ENCODE peak calls at places on chromosomes 6 and 20, in seven cellular contexts. One of them, this sample, is unnamed.
A peak's percentile ranks its signal among the peaks of the same experiment; 100 is the strongest.

GRCh38 chr6:150252714-150253444 is 110.0 kb downstream of the PPP1R14C start:
- DNase-seq in psoas muscle: no peak
- DNase-seq in hepatocyte: peak; percentile 37
- DNase-seq in IMR-90: peak; percentile 26
- DNase-seq in fibroblast of lung: peak; percentile 63
- DNase-seq in left lung: no peak
- DNase-seq in right cardiac atrium: no peak
- DNase-seq in this sample: no peak

GRCh38 chr6:30463651-30464618 is 25.4 kb upstream of the HLA-E start:
- DNase-seq in psoas muscle: peak; percentile 62
- DNase-seq in hepatocyte: no peak
- DNase-seq in IMR-90: peak; percentile 50
- DNase-seq in fibroblast of lung: peak; percentile 54
- DNase-seq in left lung: peak; percentile 93
- DNase-seq in right cardiac atrium: peak; percentile 47
- DNase-seq in this sample: peak; percentile 70

GRCh38 chr6:163355471-163355991 is 59.0 kb upstream of the QKI start:
- DNase-seq in psoas muscle: peak; percentile 79
- DNase-seq in hepatocyte: no peak
- DNase-seq in IMR-90: peak; percentile 67
- DNase-seq in fibroblast of lung: peak; percentile 87
- DNase-seq in left lung: peak; percentile 85
- DNase-seq in right cardiac atrium: peak; percentile 78
- DNase-seq in this sample: peak; percentile 82

GRCh38 chr6:160036331-160036695 is 67.4 kb downstream of the IGF2R start:
- DNase-seq in psoas muscle: peak; percentile 67
- DNase-seq in hepatocyte: no peak
- DNase-seq in IMR-90: no peak
- DNase-seq in fibroblast of lung: no peak
- DNase-seq in left lung: no peak
- DNase-seq in right cardiac atrium: no peak
- DNase-seq in this sample: no peak

GRCh38 chr6:51021171-51021570 is 202.5 kb downstream of the TFAP2B start:
- DNase-seq in psoas muscle: no peak
- DNase-seq in hepatocyte: no peak
- DNase-seq in IMR-90: no peak
- DNase-seq in fibroblast of lung: no peak
- DNase-seq in left lung: no peak
- DNase-seq in right cardiac atrium: no peak
- DNase-seq in this sample: no peak

GRCh38 chr6:16102208-16102607 is 26.7 kb upstream of the MYLIP start:
- DNase-seq in psoas muscle: no peak
- DNase-seq in hepatocyte: no peak
- DNase-seq in IMR-90: no peak
- DNase-seq in fibroblast of lung: no peak
- DNase-seq in left lung: no peak
- DNase-seq in right cardiac atrium: no peak
- DNase-seq in this sample: no peak

GRCh38 chr6:67431076-67431475 is 1204.0 kb upstream of the ADGRB3 start:
- DNase-seq in psoas muscle: no peak
- DNase-seq in hepatocyte: no peak
- DNase-seq in IMR-90: no peak
- DNase-seq in fibroblast of lung: no peak
- DNase-seq in left lung: no peak
- DNase-seq in right cardiac atrium: no peak
- DNase-seq in this sample: no peak

GRCh38 chr20:914727-915498 is 1.2 kb downstream of the ANGPT4 start:
- DNase-seq in psoas muscle: no peak
- DNase-seq in hepatocyte: no peak
- DNase-seq in IMR-90: no peak
- DNase-seq in fibroblast of lung: no peak
- DNase-seq in left lung: no peak
- DNase-seq in right cardiac atrium: no peak
- DNase-seq in this sample: no peak

GRCh38 chr20:24102290-24102689 is 113.7 kb upstream of the GGTLC1 start:
- DNase-seq in psoas muscle: no peak
- DNase-seq in hepatocyte: no peak
- DNase-seq in IMR-90: no peak
- DNase-seq in fibroblast of lung: no peak
- DNase-seq in left lung: no peak
- DNase-seq in right cardiac atrium: no peak
- DNase-seq in this sample: no peak

GRCh38 chr6:75261299-75261698 is 17.7 kb upstream of the COX7A2 start:
- DNase-seq in psoas muscle: no peak
- DNase-seq in hepatocyte: no peak
- DNase-seq in IMR-90: no peak
- DNase-seq in fibroblast of lung: no peak
- DNase-seq in left lung: no peak
- DNase-seq in right cardiac atrium: no peak
- DNase-seq in this sample: no peak

GRCh38 chr20:9741996-9742395 is 96.9 kb downstream of the PAK5 start:
- DNase-seq in psoas muscle: no peak
- DNase-seq in hepatocyte: no peak
- DNase-seq in IMR-90: no peak
- DNase-seq in fibroblast of lung: no peak
- DNase-seq in left lung: no peak
- DNase-seq in right cardiac atrium: no peak
- DNase-seq in this sample: no peak

GRCh38 chr20:63539092-63539430 is 1.9 kb upstream of the PTK6 start:
- DNase-seq in psoas muscle: no peak
- DNase-seq in hepatocyte: no peak
- DNase-seq in IMR-90: no peak
- DNase-seq in fibroblast of lung: no peak
- DNase-seq in left lung: no peak
- DNase-seq in right cardiac atrium: no peak
- DNase-seq in this sample: no peak

GRCh38 chr20:16486532-16486931 is 86.7 kb downstream of the KIF16B start:
- DNase-seq in psoas muscle: no peak
- DNase-seq in hepatocyte: no peak
- DNase-seq in IMR-90: no peak
- DNase-seq in fibroblast of lung: no peak
- DNase-seq in left lung: no peak
- DNase-seq in right cardiac atrium: no peak
- DNase-seq in this sample: no peak

GRCh38 chr20:54438166-54438565 is 37.2 kb upstream of the DOK5 start:
- DNase-seq in psoas muscle: no peak
- DNase-seq in hepatocyte: no peak
- DNase-seq in IMR-90: no peak
- DNase-seq in fibroblast of lung: no peak
- DNase-seq in left lung: no peak
- DNase-seq in right cardiac atrium: no peak
- DNase-seq in this sample: no peak

GRCh38 chr6:11486051-11486450 is 51.5 kb upstream of the TMEM170B start:
- DNase-seq in psoas muscle: no peak
- DNase-seq in hepatocyte: no peak
- DNase-seq in IMR-90: no peak
- DNase-seq in fibroblast of lung: peak; percentile 66
- DNase-seq in left lung: no peak
- DNase-seq in right cardiac atrium: no peak
- DNase-seq in this sample: no peak

DNA sequence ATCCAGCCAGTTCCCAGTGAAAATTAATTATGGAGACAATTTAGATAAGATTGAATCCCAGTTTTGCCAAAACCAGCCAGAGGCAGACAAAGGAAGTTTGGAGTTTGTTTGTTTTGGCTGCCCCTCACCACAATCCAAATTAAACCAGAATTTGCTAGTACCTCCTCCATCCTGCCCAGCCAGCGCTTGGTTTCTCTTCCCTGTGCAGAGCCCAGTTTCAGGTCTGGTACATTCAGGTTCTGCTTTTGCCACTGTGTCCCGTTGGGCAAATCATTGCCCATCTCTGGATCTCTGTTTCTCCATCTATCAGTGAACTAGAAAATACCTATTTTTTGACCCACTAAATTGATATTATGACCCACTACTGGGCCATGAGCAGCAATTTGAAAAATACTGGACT is 26.4 kb downstream of the FOXP4 start:
- DNase-seq in psoas muscle: no peak
- DNase-seq in hepatocyte: no peak
- DNase-seq in IMR-90: no peak
- DNase-seq in fibroblast of lung: no peak
- DNase-seq in left lung: no peak
- DNase-seq in right cardiac atrium: no peak
- DNase-seq in this sample: no peak
- H3K4me1 ChIP-seq in psoas muscle: peaks cover 10% of the 10 kb centered on the region
- H3K4me1 ChIP-seq in hepatocyte: peaks cover 64% of the 10 kb centered on the region
- H3K4me1 ChIP-seq in IMR-90: peaks cover 11% of the 10 kb centered on the region
- H3K4me1 ChIP-seq in fibroblast of lung: no peaks in the 10 kb centered on the region
- H3K4me1 ChIP-seq in left lung: peaks cover 18% of the 10 kb centered on the region
- H3K4me1 ChIP-seq in right cardiac atrium: peaks cover 19% of the 10 kb centered on the region
- H3K4me1 ChIP-seq in this sample: no peaks in the 10 kb centered on the region

GRCh38 chr6:144266091-144266649 is 19.0 kb upstream of the UTRN start:
- DNase-seq in psoas muscle: peak; percentile 82
- DNase-seq in hepatocyte: peak; percentile 40
- DNase-seq in IMR-90: peak; percentile 76
- DNase-seq in fibroblast of lung: peak; percentile 87
- DNase-seq in left lung: no peak
- DNase-seq in right cardiac atrium: peak; percentile 67
- DNase-seq in this sample: peak; percentile 78

GRCh38 chr6:144264270-144265060 is 20.7 kb upstream of the UTRN start:
- DNase-seq in psoas muscle: no peak
- DNase-seq in hepatocyte: peak; percentile 80
- DNase-seq in IMR-90: peak; percentile 90
- DNase-seq in fibroblast of lung: peak; percentile 95
- DNase-seq in left lung: no peak
- DNase-seq in right cardiac atrium: no peak
- DNase-seq in this sample: peak; percentile 59

GRCh38 chr6:144265061-144265357 is 20.1 kb upstream of the UTRN start:
- DNase-seq in psoas muscle: no peak
- DNase-seq in hepatocyte: peak; percentile 28
- DNase-seq in IMR-90: peak; percentile 35
- DNase-seq in fibroblast of lung: peak; percentile 83
- DNase-seq in left lung: no peak
- DNase-seq in right cardiac atrium: no peak
- DNase-seq in this sample: no peak

GRCh38 chr6:144263786-144264185 is 21.3 kb upstream of the UTRN start:
- DNase-seq in psoas muscle: no peak
- DNase-seq in hepatocyte: no peak
- DNase-seq in IMR-90: peak; percentile 38
- DNase-seq in fibroblast of lung: peak; percentile 56
- DNase-seq in left lung: no peak
- DNase-seq in right cardiac atrium: no peak
- DNase-seq in this sample: no peak

DNA sequence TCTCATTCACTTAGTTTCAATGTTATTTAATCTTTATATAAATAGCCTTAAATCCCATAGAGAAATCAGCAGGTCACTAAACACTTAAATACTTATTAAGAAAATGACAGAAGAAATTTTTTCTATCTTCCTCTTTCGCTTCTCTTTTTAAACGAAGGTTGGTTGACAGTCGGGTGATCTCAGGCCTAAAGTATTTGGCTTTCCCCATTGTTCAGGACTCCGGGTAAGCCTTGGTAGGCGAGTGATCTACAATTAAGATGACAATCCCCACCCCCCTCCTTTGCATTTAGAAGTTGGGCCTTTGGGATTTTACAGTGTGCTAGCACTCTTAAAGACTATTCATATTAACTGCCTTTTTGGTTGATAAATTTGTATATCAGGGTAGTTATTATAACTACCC is 19.7 kb upstream of the UTRN start:
- DNase-seq in psoas muscle: no peak
- DNase-seq in hepatocyte: peak; percentile 34
- DNase-seq in IMR-90: peak; percentile 61
- DNase-seq in fibroblast of lung: peak; percentile 90
- DNase-seq in left lung: no peak
- DNase-seq in right cardiac atrium: no peak
- DNase-seq in this sample: no peak
- H3K4me3 ChIP-seq in psoas muscle: peak overlapping the region; percentile 9
- H3K4me3 ChIP-seq in hepatocyte: no peak overlapping the region
- H3K4me3 ChIP-seq in IMR-90: no peak overlapping the region
- H3K4me3 ChIP-seq in fibroblast of lung: no peak overlapping the region
- H3K4me3 ChIP-seq in left lung: no peak overlapping the region
- H3K4me3 ChIP-seq in right cardiac atrium: no peak overlapping the region
- H3K4me3 ChIP-seq in this sample: no peak overlapping the region

GRCh38 chr20:40933758-40934157 is 94.9 kb upstream of the TOP1 start:
- DNase-seq in psoas muscle: no peak
- DNase-seq in hepatocyte: no peak
- DNase-seq in IMR-90: no peak
- DNase-seq in fibroblast of lung: no peak
- DNase-seq in left lung: no peak
- DNase-seq in right cardiac atrium: no peak
- DNase-seq in this sample: no peak

GRCh38 chr20:40939667-40940066 is 89.0 kb upstream of the TOP1 start:
- DNase-seq in psoas muscle: no peak
- DNase-seq in hepatocyte: no peak
- DNase-seq in IMR-90: no peak
- DNase-seq in fibroblast of lung: no peak
- DNase-seq in left lung: no peak
- DNase-seq in right cardiac atrium: no peak
- DNase-seq in this sample: no peak

GRCh38 chr20:40941023-40941655 is 87.5 kb upstream of the TOP1 start:
- DNase-seq in psoas muscle: no peak
- DNase-seq in hepatocyte: no peak
- DNase-seq in IMR-90: no peak
- DNase-seq in fibroblast of lung: no peak
- DNase-seq in left lung: no peak
- DNase-seq in right cardiac atrium: no peak
- DNase-seq in this sample: no peak

GRCh38 chr20:40942015-40942414 is 86.6 kb upstream of the TOP1 start:
- DNase-seq in psoas muscle: no peak
- DNase-seq in hepatocyte: no peak
- DNase-seq in IMR-90: no peak
- DNase-seq in fibroblast of lung: no peak
- DNase-seq in left lung: no peak
- DNase-seq in right cardiac atrium: no peak
- DNase-seq in this sample: no peak

GRCh38 chr20:40938020-40938419 is 90.6 kb upstream of the TOP1 start:
- DNase-seq in psoas muscle: no peak
- DNase-seq in hepatocyte: no peak
- DNase-seq in IMR-90: no peak
- DNase-seq in fibroblast of lung: no peak
- DNase-seq in left lung: no peak
- DNase-seq in right cardiac atrium: no peak
- DNase-seq in this sample: no peak
- H3K4me1 ChIP-seq in psoas muscle: no peaks in the 10 kb centered on the region
- H3K4me1 ChIP-seq in hepatocyte: no peaks in the 10 kb centered on the region
- H3K4me1 ChIP-seq in IMR-90: peaks cover under 1% of the 10 kb centered on the region
- H3K4me1 ChIP-seq in fibroblast of lung: no peaks in the 10 kb centered on the region
- H3K4me1 ChIP-seq in left lung: peaks cover 9% of the 10 kb centered on the region
- H3K4me1 ChIP-seq in right cardiac atrium: no peaks in the 10 kb centered on the region
- H3K4me1 ChIP-seq in this sample: no peaks in the 10 kb centered on the region

GRCh38 chr6:8939615-8940014 is 504.3 kb upstream of the SLC35B3 start:
- DNase-seq in psoas muscle: no peak
- DNase-seq in hepatocyte: no peak
- DNase-seq in IMR-90: no peak
- DNase-seq in fibroblast of lung: no peak
- DNase-seq in left lung: no peak
- DNase-seq in right cardiac atrium: no peak
- DNase-seq in this sample: no peak

GRCh38 chr6:8940356-8940755 is 505.0 kb upstream of the SLC35B3 start:
- DNase-seq in psoas muscle: no peak
- DNase-seq in hepatocyte: no peak
- DNase-seq in IMR-90: no peak
- DNase-seq in fibroblast of lung: no peak
- DNase-seq in left lung: no peak
- DNase-seq in right cardiac atrium: no peak
- DNase-seq in this sample: no peak

GRCh38 chr6:8944548-8944947 is 509.2 kb upstream of the SLC35B3 start:
- DNase-seq in psoas muscle: no peak
- DNase-seq in hepatocyte: no peak
- DNase-seq in IMR-90: no peak
- DNase-seq in fibroblast of lung: no peak
- DNase-seq in left lung: no peak
- DNase-seq in right cardiac atrium: no peak
- DNase-seq in this sample: no peak

GRCh38 chr6:8943073-8943472 is 507.7 kb upstream of the SLC35B3 start:
- DNase-seq in psoas muscle: no peak
- DNase-seq in hepatocyte: no peak
- DNase-seq in IMR-90: no peak
- DNase-seq in fibroblast of lung: no peak
- DNase-seq in left lung: no peak
- DNase-seq in right cardiac atrium: no peak
- DNase-seq in this sample: no peak

GRCh38 chr6:8941578-8941977 is 506.2 kb upstream of the SLC35B3 start:
- DNase-seq in psoas muscle: no peak
- DNase-seq in hepatocyte: no peak
- DNase-seq in IMR-90: no peak
- DNase-seq in fibroblast of lung: no peak
- DNase-seq in left lung: no peak
- DNase-seq in right cardiac atrium: no peak
- DNase-seq in this sample: no peak
- H3K4me3 ChIP-seq in psoas muscle: no peak overlapping the region
- H3K4me3 ChIP-seq in hepatocyte: no peak overlapping the region
- H3K4me3 ChIP-seq in IMR-90: no peak overlapping the region
- H3K4me3 ChIP-seq in fibroblast of lung: no peak overlapping the region
- H3K4me3 ChIP-seq in left lung: no peak overlapping the region
- H3K4me3 ChIP-seq in right cardiac atrium: no peak overlapping the region
- H3K4me3 ChIP-seq in this sample: no peak overlapping the region

This sample was measured in aorta.